ENCODE peak calls at places on chromosomes 12 and 14, in four cellular contexts. L, R, O and M are unnamed samples.

GRCh38 chr14:103700753-103701490 is 14.3 kb downstream of the XRCC3 start:
- DNase-seq in R (no peak), L (no peak), O (no peak), M (no peak)

GRCh38 chr12:56658921-56659320 is 13.1 kb upstream of the ATP5F1B start:
- DNase-seq in O (no peak), L (no peak), R (no peak), M (no peak)

GRCh38 chr12:65740873-65741600 is 83.2 kb upstream of the HMGA2 start:
- DNase-seq in L (peak), O (peak), R (peak), M (peak)

GRCh38 chr14:72443991-72444431 is 449.9 kb downstream of the DPF3 start:
- DNase-seq in R (no peak), O (no peak), L (no peak), M (no peak)

GRCh38 chr14:51236314-51236713 is 3.7 kb upstream of the TMX1 start:
- DNase-seq in R (no peak), O (no peak), L (no peak), M (no peak)

GRCh38 chr12:104877107-104877705 is 80.9 kb downstream of the SLC41A2 start:
- DNase-seq in R (no peak), L (peak), O (peak), M (no peak)

GRCh38 chr12:63967358-63967757 is 122.9 kb downstream of the SRGAP1 start:
- DNase-seq in L (no peak), O (no peak), R (no peak), M (no peak)

GRCh38 chr12:32116897-32117296 is 10.2 kb downstream of the BICD1 start:
- DNase-seq in R (no peak), O (no peak), L (no peak), M (no peak)

GRCh38 chr12:53500119-53500775 is 836 bp upstream of the TARBP2 start:
- DNase-seq in O (no peak), R (peak), L (no peak), M (no peak)

GRCh38 chr14:64641760-64642159 is 62.5 kb upstream of the PLEKHG3 start:
- DNase-seq in R (peak), O (no peak), L (no peak), M (no peak)

GRCh38 chr14:49880267-49881064 is 12.4 kb upstream of the ARF6 start:
- DNase-seq in L (peak), O (no peak), R (no peak), M (no peak)

GRCh38 chr12:127125607-127126259 is 1141.2 kb upstream of the TMEM132C start:
- DNase-seq in O (no peak), R (no peak), L (no peak), M (no peak)

GRCh38 chr14:33755358-33755757 is 195.5 kb downstream of the EGLN3 start:
- DNase-seq in O (no peak), R (no peak), L (no peak), M (no peak)